ENCODE peak calls at places on chromosomes 6 and 20, in four cellular contexts. U is endothelial cell of umbilical vein, S is astrocyte of the spinal cord, N is tibial nerve. F is an unnamed sample.

GRCh38 chr20:20094410-20094809 is 42.1 kb downstream of the CFAP61 start:
- DNase-seq in U (no peak), S (no peak), N (no peak), F (no peak)

GRCh38 chr6:152858151-152858550 is 107.6 kb downstream of the VIP start:
- DNase-seq in U (no peak), S (no peak), N (no peak), F (no peak)

GRCh38 chr6:146950351-146950835 is 253.8 kb upstream of the STXBP5 start:
- DNase-seq in U (peak), S (no peak), N (no peak), F (peak)

GRCh38 chr20:41001497-41001896 is 27.1 kb upstream of the TOP1 start:
- DNase-seq in U (no peak), S (no peak), N (no peak), F (peak)

GRCh38 chr6:83615025-83615999 is 93.6 kb downstream of the SNAP91 start:
- DNase-seq in U (peak), S (peak), N (no peak), F (peak)

GRCh38 chr6:153424719-153425400 is 293.8 kb upstream of the RGS17 start:
- DNase-seq in U (peak), S (peak), N (no peak), F (no peak)

GRCh38 chr20:23995905-23996666 is 7.5 kb upstream of the GGTLC1 start:
- DNase-seq in U (peak), S (peak), N (peak), F (peak)

GRCh38 chr20:62685781-62686555 is 22.7 kb upstream of the NTSR1 start:
- DNase-seq in U (no peak), S (no peak), N (peak), F (no peak)

GRCh38 chr6:10556496-10557391 is 35.6 kb downstream of the GCNT2 start:
- DNase-seq in U (peak), S (no peak), N (no peak), F (no peak)

GRCh38 chr6:13558718-13559117 is 15.7 kb upstream of the SIRT5 start:
- DNase-seq in U (peak), S (no peak), N (no peak), F (no peak)

GRCh38 chr6:159180001-159180400 is 10.8 kb downstream of the FNDC1 start:
- DNase-seq in U (no peak), S (peak), N (no peak), F (no peak)

GRCh38 chr6:3272911-3273547 is 14.3 kb downstream of the PSMG4 start:
- DNase-seq in U (no peak), S (no peak), N (no peak), F (no peak)

GRCh38 chr6:57221936-57222683 is at the start of gene RAB23:
- DNase-seq in U (peak), S (peak), N (peak), F (peak)

GRCh38 chr6:89145461-89145961 is 344 bp upstream of the PM20D2 start:
- DNase-seq in U (peak), S (peak), N (no peak), F (peak)

GRCh38 chr6:23562554-23562953 is 563.5 kb upstream of the NRSN1 start:
- DNase-seq in U (no peak), S (no peak), N (no peak), F (no peak)

GRCh38 chr20:44092551-44093248 is 94.3 kb downstream of the JPH2 start:
- DNase-seq in U (peak), S (peak), N (no peak), F (peak)

GRCh38 chr6:8219352-8219943 is 117.1 kb upstream of the EEF1E1 start:
- DNase-seq in U (peak), S (peak), N (peak), F (peak)

GRCh38 chr6:85494551-85495337 is 44.9 kb downstream of the NT5E start:
- DNase-seq in U (no peak), S (peak), N (no peak), F (peak)

GRCh38 chr20:46108976-46109375 is 9.1 kb upstream of the CD40 start:
- DNase-seq in U (no peak), S (no peak), N (no peak), F (no peak)
- H3K4me3 ChIP-seq in U (no peak), S (no peak), N (no peak), F (no peak)

GRCh38 chr6:111855775-111856174 is 17.5 kb downstream of the FYN start:
- DNase-seq in U (no peak), S (no peak), N (no peak), F (no peak)
- TF ChIP-seq CTCF in U (no peak), S (no peak), N (no peak), F (no peak)

GRCh38 chr6:33312361-33313104 is 1.3 kb downstream of the TAPBP start:
- DNase-seq in U (peak), S (peak), N (peak), F (peak)
- H3K4me3 ChIP-seq in U (peak), S (peak), N (peak), F (peak)

GRCh38 chr20:1876217-1876921 is 18.8 kb upstream of the SIRPA start:
- DNase-seq in U (no peak), S (no peak), N (no peak), F (no peak)
- TF ChIP-seq CTCF in U (no peak), S (no peak), N (no peak), F (no peak)

GRCh38 chr6:1595271-1596087 is 14.2 kb upstream of the FOXC1 start:
- DNase-seq in U (no peak), S (no peak), N (no peak), F (no peak)
- H3K4me3 ChIP-seq in U (no peak), S (no peak), N (no peak), F (no peak)